ENCODE peak calls at places on chromosome 6, in nine cellular contexts. G is GM23248, D is HepG2, C is endodermal cell, N is GM12878, I is NT2/D1, Q is neuronal stem cell, O is mesendoderm, X is endothelial cell of umbilical vein. L is an unnamed sample.

GRCh38 chr6:72035483-72035882 is 149.1 kb downstream of the RIMS1 start:
- DNase-seq in O (no peak), D (no peak), G (peak; percentile 55), N (no peak), C (no peak), Q (no peak), I (no peak), X (no peak), L (no peak)

GRCh38 chr6:152087096-152087495 is 279.6 kb downstream of the ESR1 start:
- DNase-seq in N (no peak), G (no peak), C (no peak), Q (no peak), X (no peak), I (no peak), D (no peak), O (no peak), L (no peak)

GRCh38 chr6:78629154-78629721 is 238.1 kb upstream of the IRAK1BP1 start:
- DNase-seq in O (peak; percentile 33), N (no peak), I (no peak), X (peak; percentile 26), Q (no peak), G (peak; percentile 71), D (no peak), C (peak; percentile 61), L (peak; percentile 68)

GRCh38 chr6:157151989-157152388 is 171.3 kb downstream of the TMEM242 start:
- DNase-seq in Q (no peak), D (no peak), C (no peak), I (no peak), X (peak; percentile 68), O (no peak), N (no peak), G (peak; percentile 70), L (no peak)

GRCh38 chr6:149331871-149332270 is 14.4 kb downstream of the TAB2 start:
- DNase-seq in O (no peak), X (no peak), D (no peak), I (no peak), G (peak; percentile 67), N (no peak), C (no peak), Q (no peak), L (no peak)

GRCh38 chr6:14372738-14373484 is 255.3 kb downstream of the CD83 start:
- DNase-seq in O (no peak), I (no peak), X (no peak), D (no peak), Q (no peak), G (no peak), N (no peak), C (no peak), L (no peak)

GRCh38 chr6:10687582-10687981 is 6.8 kb downstream of the C6orf52 start:
- DNase-seq in X (no peak), G (no peak), Q (no peak), N (no peak), C (peak; percentile 61), D (no peak), O (no peak), I (no peak), L (no peak)

GRCh38 chr6:158389188-158389919 is 77.1 kb downstream of the TULP4 start:
- DNase-seq in N (no peak), Q (no peak), O (no peak), D (no peak), C (no peak), G (peak; percentile 36), X (no peak), I (no peak), L (no peak)

GRCh38 chr6:43420012-43420411 is 7.3 kb upstream of the ABCC10 start:
- DNase-seq in G (no peak), C (no peak), X (no peak), N (no peak), D (no peak), I (no peak), Q (no peak), O (no peak), L (no peak)

GRCh38 chr6:141451176-141451507 is 681.6 kb upstream of the GJE1 start:
- DNase-seq in I (no peak), D (no peak), G (no peak), X (no peak), Q (no peak), C (peak; percentile 40), O (peak; percentile 77), N (no peak), L (no peak)

GRCh38 chr6:89067796-89068195 is 12.8 kb upstream of the PNRC1 start:
- DNase-seq in Q (no peak), C (no peak), D (no peak), X (no peak), O (no peak), I (no peak), G (peak; percentile 50), N (no peak), L (no peak)

GRCh38 chr6:158124288-158124687 is 43.8 kb downstream of the SERAC1 start:
- DNase-seq in I (no peak), C (no peak), Q (no peak), D (no peak), O (no peak), X (no peak), G (no peak), N (no peak), L (no peak)

GRCh38 chr6:31358302-31358701 is 1.3 kb upstream of the HLA-B start:
- DNase-seq in X (no peak), N (no peak), G (no peak), Q (no peak), D (no peak), C (no peak), I (no peak), O (no peak), L (no peak)

GRCh38 chr6:22350109-22350508 is 53.3 kb upstream of the PRL start:
- DNase-seq in G (no peak), D (no peak), X (peak; percentile 62), N (no peak), O (no peak), Q (no peak), C (no peak), I (no peak), L (no peak)

GRCh38 chr6:85357651-85358050 is 92.2 kb upstream of the NT5E start:
- DNase-seq in C (no peak), I (no peak), O (no peak), Q (no peak), G (no peak), D (no peak), N (no peak), X (no peak), L (no peak)

GRCh38 chr6:144012534-144012933 is 4.5 kb upstream of the PLAGL1 start:
- DNase-seq in D (no peak), Q (no peak), X (no peak), G (peak; percentile 77), O (no peak), I (no peak), C (no peak), N (no peak), L (no peak)

GRCh38 chr6:144007455-144007778 is 642 bp downstream of the PLAGL1 start:
- DNase-seq in Q (no peak), D (no peak), I (no peak), O (no peak), X (no peak), N (no peak), C (no peak), G (no peak), L (no peak)

GRCh38 chr6:144007779-144008500 is at the start of gene PLAGL1:
- DNase-seq in D (peak; percentile 4), I (no peak), C (peak; percentile 78), Q (peak; percentile 12), X (peak; percentile 57), O (peak; percentile 42), N (no peak), G (peak; percentile 82), L (peak; percentile 91)

GRCh38 chr6:144008501-144009245 is 614 bp upstream of the PLAGL1 start:
- DNase-seq in Q (no peak), G (peak; percentile 22), O (peak; percentile 26), N (no peak), I (no peak), D (no peak), X (no peak), C (peak; percentile 78), L (no peak)

GRCh38 chr6:144006731-144007454 is 1.2 kb downstream of the PLAGL1 start:
- DNase-seq in G (peak; percentile 65), O (peak; percentile 19), C (no peak), N (no peak), I (no peak), X (peak; percentile 67), D (no peak), Q (no peak), L (no peak)
- H3K9ac ChIP-seq in G (peak overlapping the region; percentile 81), O (no peak overlapping the region), C (peak overlapping the region; percentile 34), N (no peak overlapping the region), I (no peak overlapping the region), X (peak overlapping the region; percentile 58), D (no peak overlapping the region), Q (no peak overlapping the region), L (peak overlapping the region; percentile 65)

GRCh38 chr6:29649701-29650673 is 6.9 kb upstream of the MOG start:
- DNase-seq in O (peak; percentile 99), Q (peak; percentile 98), X (peak; percentile 96), N (peak; percentile 89), G (peak; percentile 98), C (peak; percentile 99), D (peak; percentile 96), I (peak; percentile 95), L (peak; percentile 99)
- H3K9ac ChIP-seq in O (peak overlapping the region; percentile 77), Q (no peak overlapping the region), X (peak overlapping the region; percentile 66), N (peak overlapping the region; percentile 66), G (peak overlapping the region; percentile 73), C (peak overlapping the region; percentile 41), D (peak overlapping the region; percentile 50), I (peak overlapping the region; percentile 62), L (peak overlapping the region; percentile 99)

GRCh38 chr6:144416244-144416643 is 131.1 kb downstream of the UTRN start:
- DNase-seq in X (no peak), O (no peak), D (no peak), G (no peak), C (no peak), I (no peak), Q (no peak), N (no peak), L (no peak)
- H3K9ac ChIP-seq in X (no peak overlapping the region), O (no peak overlapping the region), D (no peak overlapping the region), G (peak overlapping the region; percentile 26), C (no peak overlapping the region), I (no peak overlapping the region), Q (no peak overlapping the region), N (no peak overlapping the region), L (no peak overlapping the region)

GRCh38 chr6:129645371-129646139 is 64.4 kb downstream of the ARHGAP18 start:
- DNase-seq in C (no peak), D (peak; percentile 58), O (peak; percentile 28), Q (no peak), G (no peak), X (peak; percentile 76), N (no peak), I (no peak), L (no peak)

GRCh38 chr6:129646140-129646569 is 63.8 kb downstream of the ARHGAP18 start:
- DNase-seq in X (no peak), O (no peak), C (no peak), Q (no peak), D (no peak), G (no peak), N (no peak), I (no peak), L (no peak)

GRCh38 chr6:129646617-129647016 is 63.4 kb downstream of the ARHGAP18 start:
- DNase-seq in D (no peak), Q (no peak), C (no peak), O (no peak), G (no peak), I (no peak), N (peak; percentile 61), X (no peak), L (no peak)

GRCh38 chr6:129648819-129649491 is 61.0 kb downstream of the ARHGAP18 start:
- DNase-seq in C (no peak), G (no peak), O (no peak), D (no peak), I (no peak), N (no peak), X (no peak), Q (no peak), L (no peak)

GRCh38 chr6:129647044-129647443 is 62.9 kb downstream of the ARHGAP18 start:
- DNase-seq in Q (no peak), X (no peak), I (no peak), C (no peak), G (no peak), N (no peak), O (no peak), D (no peak), L (no peak)
- H3K9ac ChIP-seq in Q (no peak overlapping the region), X (peak overlapping the region; percentile 76), I (no peak overlapping the region), C (no peak overlapping the region), G (no peak overlapping the region), N (peak overlapping the region; percentile 34), O (no peak overlapping the region), D (no peak overlapping the region), L (no peak overlapping the region)

L was measured in kidney.